ENCODE peak calls at places on chromosomes 13 and 19, in ten cellular contexts. One of them, this sample, is unnamed.

GRCh38 chr13:90477194-90477593 is 870.3 kb upstream of the MIR17HG start:
- DNase-seq in sigmoid colon: no peak
- DNase-seq in fibroblast of lung: no peak
- DNase-seq in tibial artery: no peak
- DNase-seq in NB4: no peak
- DNase-seq in RWPE1: no peak
- DNase-seq in tibial nerve: no peak
- DNase-seq in PC-3: no peak
- DNase-seq in CD8-positive, alpha-beta T cell: no peak
- DNase-seq in A673: no peak
- DNase-seq in this sample: no peak

GRCh38 chr13:45393941-45394570 is 24.1 kb downstream of the SLC25A30 start:
- DNase-seq in RWPE1: peak
- DNase-seq in tibial nerve: no peak
- DNase-seq in tibial artery: no peak
- DNase-seq in A673: peak
- DNase-seq in CD8-positive, alpha-beta T cell: peak
- DNase-seq in fibroblast of lung: peak
- DNase-seq in NB4: peak
- DNase-seq in PC-3: peak
- DNase-seq in sigmoid colon: no peak
- DNase-seq in this sample: peak

GRCh38 chr13:46565808-46566750 is 13.1 kb downstream of the LRCH1 start:
- DNase-seq in NB4: no peak
- DNase-seq in tibial nerve: no peak
- DNase-seq in CD8-positive, alpha-beta T cell: no peak
- DNase-seq in tibial artery: no peak
- DNase-seq in fibroblast of lung: no peak
- DNase-seq in RWPE1: no peak
- DNase-seq in sigmoid colon: no peak
- DNase-seq in PC-3: no peak
- DNase-seq in A673: no peak
- DNase-seq in this sample: no peak

GRCh38 chr19:44626067-44626624 is 12.8 kb downstream of the IGSF23 start:
- DNase-seq in CD8-positive, alpha-beta T cell: no peak
- DNase-seq in NB4: no peak
- DNase-seq in RWPE1: peak
- DNase-seq in tibial nerve: no peak
- DNase-seq in sigmoid colon: no peak
- DNase-seq in A673: no peak
- DNase-seq in tibial artery: no peak
- DNase-seq in PC-3: peak
- DNase-seq in fibroblast of lung: peak
- DNase-seq in this sample: no peak

GRCh38 chr19:33304760-33305647 is 2.7 kb upstream of the CEBPA start:
- DNase-seq in tibial nerve: no peak
- DNase-seq in CD8-positive, alpha-beta T cell: no peak
- DNase-seq in sigmoid colon: peak
- DNase-seq in RWPE1: no peak
- DNase-seq in PC-3: no peak
- DNase-seq in NB4: peak
- DNase-seq in tibial artery: no peak
- DNase-seq in A673: no peak
- DNase-seq in fibroblast of lung: no peak
- DNase-seq in this sample: no peak

GRCh38 chr13:40103864-40104263 is 448.4 kb downstream of the COG6 start:
- DNase-seq in PC-3: peak
- DNase-seq in tibial artery: no peak
- DNase-seq in RWPE1: no peak
- DNase-seq in tibial nerve: no peak
- DNase-seq in A673: no peak
- DNase-seq in sigmoid colon: no peak
- DNase-seq in CD8-positive, alpha-beta T cell: no peak
- DNase-seq in NB4: no peak
- DNase-seq in fibroblast of lung: no peak
- DNase-seq in this sample: no peak

GRCh38 chr13:106210327-106210726 is 325.1 kb downstream of the EFNB2 start:
- DNase-seq in tibial nerve: no peak
- DNase-seq in tibial artery: no peak
- DNase-seq in A673: no peak
- DNase-seq in sigmoid colon: no peak
- DNase-seq in PC-3: no peak
- DNase-seq in CD8-positive, alpha-beta T cell: no peak
- DNase-seq in NB4: no peak
- DNase-seq in RWPE1: no peak
- DNase-seq in fibroblast of lung: no peak
- DNase-seq in this sample: no peak

GRCh38 chr19:14472202-14472961 is 2.8 kb downstream of the PTGER1 start:
- DNase-seq in sigmoid colon: no peak
- DNase-seq in RWPE1: peak
- DNase-seq in A673: peak
- DNase-seq in CD8-positive, alpha-beta T cell: peak
- DNase-seq in NB4: peak
- DNase-seq in PC-3: peak
- DNase-seq in tibial nerve: peak
- DNase-seq in tibial artery: peak
- DNase-seq in fibroblast of lung: peak
- DNase-seq in this sample: peak

GRCh38 chr13:24076636-24077035 is 83.9 kb upstream of the SPATA13 start:
- DNase-seq in A673: no peak
- DNase-seq in sigmoid colon: no peak
- DNase-seq in RWPE1: no peak
- DNase-seq in NB4: no peak
- DNase-seq in PC-3: no peak
- DNase-seq in tibial artery: no peak
- DNase-seq in fibroblast of lung: no peak
- DNase-seq in CD8-positive, alpha-beta T cell: no peak
- DNase-seq in tibial nerve: no peak
- DNase-seq in this sample: no peak

GRCh38 chr19:813359-814107 is 8.2 kb downstream of the PLPPR3 start:
- DNase-seq in CD8-positive, alpha-beta T cell: no peak
- DNase-seq in sigmoid colon: no peak
- DNase-seq in NB4: no peak
- DNase-seq in tibial nerve: no peak
- DNase-seq in PC-3: no peak
- DNase-seq in RWPE1: no peak
- DNase-seq in tibial artery: no peak
- DNase-seq in A673: no peak
- DNase-seq in fibroblast of lung: no peak
- DNase-seq in this sample: no peak

GRCh38 chr19:45815501-45816216 is 551 bp upstream of the RSPH6A start:
- DNase-seq in RWPE1: no peak
- DNase-seq in sigmoid colon: no peak
- DNase-seq in tibial nerve: no peak
- DNase-seq in tibial artery: no peak
- DNase-seq in A673: no peak
- DNase-seq in CD8-positive, alpha-beta T cell: no peak
- DNase-seq in fibroblast of lung: no peak
- DNase-seq in PC-3: no peak
- DNase-seq in NB4: peak
- DNase-seq in this sample: no peak

GRCh38 chr19:29634002-29634401 is 27.9 kb downstream of the POP4 start:
- DNase-seq in PC-3: no peak
- DNase-seq in RWPE1: no peak
- DNase-seq in sigmoid colon: no peak
- DNase-seq in tibial nerve: no peak
- DNase-seq in A673: no peak
- DNase-seq in tibial artery: no peak
- DNase-seq in NB4: no peak
- DNase-seq in fibroblast of lung: no peak
- DNase-seq in CD8-positive, alpha-beta T cell: no peak
- DNase-seq in this sample: no peak

GRCh38 chr13:46113596-46113995 is 8.8 kb upstream of the CPB2 start:
- DNase-seq in sigmoid colon: no peak
- DNase-seq in PC-3: peak
- DNase-seq in A673: peak
- DNase-seq in RWPE1: no peak
- DNase-seq in NB4: peak
- DNase-seq in CD8-positive, alpha-beta T cell: no peak
- DNase-seq in fibroblast of lung: no peak
- DNase-seq in tibial nerve: no peak
- DNase-seq in tibial artery: no peak
- DNase-seq in this sample: no peak

GRCh38 chr13:52669677-52670076 is 17.0 kb downstream of the SUGT1 start:
- DNase-seq in NB4: no peak
- DNase-seq in A673: no peak
- DNase-seq in fibroblast of lung: no peak
- DNase-seq in RWPE1: no peak
- DNase-seq in sigmoid colon: no peak
- DNase-seq in tibial artery: no peak
- DNase-seq in CD8-positive, alpha-beta T cell: no peak
- DNase-seq in PC-3: no peak
- DNase-seq in tibial nerve: no peak
- DNase-seq in this sample: no peak

GRCh38 chr13:52659340-52659739 is 6.7 kb downstream of the SUGT1 start:
- DNase-seq in sigmoid colon: no peak
- DNase-seq in tibial nerve: no peak
- DNase-seq in fibroblast of lung: no peak
- DNase-seq in CD8-positive, alpha-beta T cell: no peak
- DNase-seq in A673: no peak
- DNase-seq in tibial artery: no peak
- DNase-seq in RWPE1: no peak
- DNase-seq in NB4: no peak
- DNase-seq in PC-3: no peak
- DNase-seq in this sample: no peak

GRCh38 chr13:52664269-52664668 is 11.6 kb downstream of the SUGT1 start:
- DNase-seq in NB4: no peak
- DNase-seq in CD8-positive, alpha-beta T cell: no peak
- DNase-seq in fibroblast of lung: no peak
- DNase-seq in RWPE1: no peak
- DNase-seq in tibial nerve: no peak
- DNase-seq in tibial artery: no peak
- DNase-seq in sigmoid colon: no peak
- DNase-seq in A673: no peak
- DNase-seq in PC-3: no peak
- DNase-seq in this sample: no peak

GRCh38 chr13:52670726-52671125 is 18.1 kb downstream of the SUGT1 start:
- DNase-seq in PC-3: no peak
- DNase-seq in tibial nerve: no peak
- DNase-seq in CD8-positive, alpha-beta T cell: no peak
- DNase-seq in A673: no peak
- DNase-seq in tibial artery: no peak
- DNase-seq in sigmoid colon: no peak
- DNase-seq in RWPE1: no peak
- DNase-seq in NB4: no peak
- DNase-seq in fibroblast of lung: no peak
- DNase-seq in this sample: no peak

GRCh38 chr13:52665325-52665724 is 12.7 kb downstream of the SUGT1 start:
- DNase-seq in RWPE1: peak
- DNase-seq in PC-3: peak
- DNase-seq in CD8-positive, alpha-beta T cell: no peak
- DNase-seq in NB4: no peak
- DNase-seq in A673: peak
- DNase-seq in fibroblast of lung: peak
- DNase-seq in tibial nerve: no peak
- DNase-seq in tibial artery: no peak
- DNase-seq in sigmoid colon: no peak
- DNase-seq in this sample: no peak
- TF ChIP-seq CTCF in RWPE1: peak
- TF ChIP-seq CTCF in PC-3: peak
- TF ChIP-seq CTCF in CD8-positive, alpha-beta T cell: peak
- TF ChIP-seq CTCF in NB4: peak
- TF ChIP-seq CTCF in A673: peak
- TF ChIP-seq CTCF in fibroblast of lung: no peak
- TF ChIP-seq CTCF in tibial nerve: no peak
- TF ChIP-seq CTCF in tibial artery: no peak
- TF ChIP-seq CTCF in sigmoid colon: peak
- TF ChIP-seq CTCF in this sample: no peak

DNA sequence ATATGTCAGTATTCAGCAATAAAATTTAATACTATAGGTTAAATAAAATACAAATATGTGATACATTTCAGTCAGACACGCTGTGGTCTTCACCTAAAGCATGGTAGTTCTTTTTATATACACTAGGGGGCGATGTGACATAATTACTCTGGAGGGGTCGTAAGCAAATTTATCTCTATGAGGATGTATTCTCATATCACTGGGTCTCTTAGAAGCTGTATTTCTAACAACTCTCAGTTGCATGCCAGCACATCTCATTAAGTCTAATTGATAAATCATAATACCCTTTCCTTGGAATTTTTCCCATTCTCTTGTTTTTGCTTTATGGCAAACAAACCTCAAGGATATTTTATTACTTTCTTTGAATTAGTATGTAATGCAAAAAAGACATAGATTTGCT is 3.9 kb upstream of the PCDH17 start:
- DNase-seq in fibroblast of lung: peak
- DNase-seq in A673: peak
- DNase-seq in tibial nerve: no peak
- DNase-seq in PC-3: peak
- DNase-seq in tibial artery: no peak
- DNase-seq in sigmoid colon: no peak
- DNase-seq in CD8-positive, alpha-beta T cell: no peak
- DNase-seq in RWPE1: no peak
- DNase-seq in NB4: peak
- DNase-seq in this sample: no peak
- TF ChIP-seq CTCF in fibroblast of lung: peak
- TF ChIP-seq CTCF in A673: peak
- TF ChIP-seq CTCF in tibial nerve: peak
- TF ChIP-seq CTCF in PC-3: peak
- TF ChIP-seq CTCF in tibial artery: peak
- TF ChIP-seq CTCF in sigmoid colon: peak
- TF ChIP-seq CTCF in CD8-positive, alpha-beta T cell: peak
- TF ChIP-seq CTCF in RWPE1: peak
- TF ChIP-seq CTCF in NB4: peak
- TF ChIP-seq CTCF in this sample: peak

DNA sequence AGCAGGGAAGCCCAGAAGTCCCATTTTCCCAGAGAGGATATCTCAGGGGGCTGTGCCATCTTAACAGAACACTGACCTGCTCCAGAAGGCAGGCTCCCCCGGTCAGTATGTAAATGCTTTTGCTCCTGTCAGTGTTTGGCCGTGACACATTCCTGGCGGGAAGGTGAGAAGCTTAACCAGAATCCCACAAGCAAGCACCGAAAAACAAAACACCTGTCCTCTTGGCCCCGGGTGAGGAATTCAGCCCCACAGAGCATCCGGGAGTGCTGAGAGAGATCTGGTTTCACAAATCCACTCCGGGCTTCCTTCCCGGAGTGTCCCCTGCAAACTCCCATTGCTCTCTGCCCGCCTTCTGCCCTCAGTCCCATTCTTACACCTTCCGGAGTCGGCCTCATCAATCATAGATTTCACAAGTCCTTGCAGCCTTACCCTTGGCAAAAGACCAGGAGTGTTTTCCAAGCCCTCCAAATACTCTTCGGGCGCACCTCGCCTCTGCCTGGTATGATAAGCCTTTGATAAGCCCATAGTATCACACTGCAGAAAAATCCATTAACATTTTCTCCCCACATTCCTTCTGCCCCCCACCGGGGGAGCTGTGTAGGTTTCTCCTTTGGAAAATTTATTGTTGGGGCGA is 12.2 kb downstream of the TPM4 start:
- DNase-seq in A673: no peak
- DNase-seq in CD8-positive, alpha-beta T cell: no peak
- DNase-seq in PC-3: no peak
- DNase-seq in RWPE1: no peak
- DNase-seq in fibroblast of lung: peak
- DNase-seq in tibial artery: no peak
- DNase-seq in sigmoid colon: peak
- DNase-seq in tibial nerve: no peak
- DNase-seq in NB4: no peak
- DNase-seq in this sample: no peak
- TF ChIP-seq CTCF in A673: no peak
- TF ChIP-seq CTCF in CD8-positive, alpha-beta T cell: no peak
- TF ChIP-seq CTCF in PC-3: peak
- TF ChIP-seq CTCF in RWPE1: no peak
- TF ChIP-seq CTCF in fibroblast of lung: no peak
- TF ChIP-seq CTCF in tibial artery: no peak
- TF ChIP-seq CTCF in sigmoid colon: no peak
- TF ChIP-seq CTCF in tibial nerve: no peak
- TF ChIP-seq CTCF in NB4: peak
- TF ChIP-seq CTCF in this sample: no peak

GRCh38 chr19:52690395-52691214 is 44.2 kb downstream of the ZNF611 start:
- DNase-seq in fibroblast of lung: peak
- DNase-seq in A673: peak
- DNase-seq in tibial artery: peak
- DNase-seq in sigmoid colon: peak
- DNase-seq in tibial nerve: peak
- DNase-seq in PC-3: peak
- DNase-seq in RWPE1: peak
- DNase-seq in NB4: peak
- DNase-seq in CD8-positive, alpha-beta T cell: peak
- DNase-seq in this sample: peak
- TF ChIP-seq CTCF in fibroblast of lung: no peak
- TF ChIP-seq CTCF in A673: no peak
- TF ChIP-seq CTCF in tibial artery: peak
- TF ChIP-seq CTCF in sigmoid colon: peak
- TF ChIP-seq CTCF in tibial nerve: peak
- TF ChIP-seq CTCF in PC-3: no peak
- TF ChIP-seq CTCF in RWPE1: peak
- TF ChIP-seq CTCF in NB4: no peak
- TF ChIP-seq CTCF in CD8-positive, alpha-beta T cell: no peak
- TF ChIP-seq CTCF in this sample: peak